ENCODE peak calls at places on chromosomes 11 and 22, in nine cellular contexts. One of them, this sample, is unnamed.

GRCh38 chr22:20296598-20296997 is 23.3 kb downstream of the DGCR6L start:
- DNase-seq in stimulated activated CD4-positive, alpha-beta T cell treated with anti-CD3 and anti-CD28 coated beads, Interleukin-2, amount 100 ng/mL, for 48 hours: no peak
- DNase-seq in NB4: no peak
- DNase-seq in CD8-positive, alpha-beta memory T cell: no peak
- DNase-seq in bronchial epithelial cell: no peak
- DNase-seq in iPS-NIHi11: no peak
- DNase-seq in dermis blood vessel endothelial cell: no peak
- DNase-seq in right cardiac atrium: no peak
- DNase-seq in HFF-Myc: no peak
- DNase-seq in this sample: no peak

GRCh38 chr11:122709042-122709760 is 53.7 kb downstream of the UBASH3B start:
- DNase-seq in right cardiac atrium: no peak
- DNase-seq in HFF-Myc: no peak
- DNase-seq in dermis blood vessel endothelial cell: no peak
- DNase-seq in stimulated activated CD4-positive, alpha-beta T cell treated with anti-CD3 and anti-CD28 coated beads, Interleukin-2, amount 100 ng/mL, for 48 hours: no peak
- DNase-seq in CD8-positive, alpha-beta memory T cell: no peak
- DNase-seq in NB4: no peak
- DNase-seq in iPS-NIHi11: no peak
- DNase-seq in bronchial epithelial cell: peak; percentile 60
- DNase-seq in this sample: no peak

GRCh38 chr11:63901660-63902059 is 15.3 kb downstream of the RCOR2 start:
- DNase-seq in HFF-Myc: no peak
- DNase-seq in bronchial epithelial cell: no peak
- DNase-seq in NB4: peak; percentile 47
- DNase-seq in stimulated activated CD4-positive, alpha-beta T cell treated with anti-CD3 and anti-CD28 coated beads, Interleukin-2, amount 100 ng/mL, for 48 hours: no peak
- DNase-seq in dermis blood vessel endothelial cell: peak; percentile 57
- DNase-seq in CD8-positive, alpha-beta memory T cell: no peak
- DNase-seq in right cardiac atrium: no peak
- DNase-seq in iPS-NIHi11: no peak
- DNase-seq in this sample: no peak

GRCh38 chr11:94728541-94728940 is 39.6 kb upstream of the AMOTL1 start:
- DNase-seq in bronchial epithelial cell: peak; percentile 53
- DNase-seq in CD8-positive, alpha-beta memory T cell: no peak
- DNase-seq in dermis blood vessel endothelial cell: no peak
- DNase-seq in right cardiac atrium: no peak
- DNase-seq in iPS-NIHi11: no peak
- DNase-seq in stimulated activated CD4-positive, alpha-beta T cell treated with anti-CD3 and anti-CD28 coated beads, Interleukin-2, amount 100 ng/mL, for 48 hours: no peak
- DNase-seq in HFF-Myc: no peak
- DNase-seq in NB4: no peak
- DNase-seq in this sample: no peak

GRCh38 chr11:11084337-11084736 is 226.5 kb upstream of the ZBED5 start:
- DNase-seq in HFF-Myc: no peak
- DNase-seq in bronchial epithelial cell: no peak
- DNase-seq in right cardiac atrium: no peak
- DNase-seq in NB4: no peak
- DNase-seq in iPS-NIHi11: no peak
- DNase-seq in CD8-positive, alpha-beta memory T cell: no peak
- DNase-seq in stimulated activated CD4-positive, alpha-beta T cell treated with anti-CD3 and anti-CD28 coated beads, Interleukin-2, amount 100 ng/mL, for 48 hours: no peak
- DNase-seq in dermis blood vessel endothelial cell: no peak
- DNase-seq in this sample: no peak

GRCh38 chr11:40292636-40293585 is 1166.5 kb downstream of the LRRC4C start:
- DNase-seq in dermis blood vessel endothelial cell: no peak
- DNase-seq in NB4: no peak
- DNase-seq in HFF-Myc: no peak
- DNase-seq in bronchial epithelial cell: no peak
- DNase-seq in stimulated activated CD4-positive, alpha-beta T cell treated with anti-CD3 and anti-CD28 coated beads, Interleukin-2, amount 100 ng/mL, for 48 hours: no peak
- DNase-seq in CD8-positive, alpha-beta memory T cell: no peak
- DNase-seq in iPS-NIHi11: peak; percentile 46
- DNase-seq in right cardiac atrium: peak; percentile 64
- DNase-seq in this sample: no peak

GRCh38 chr22:40345801-40346177 is 511 bp upstream of the ADSL start:
- DNase-seq in HFF-Myc: no peak
- DNase-seq in iPS-NIHi11: peak; percentile 48
- DNase-seq in CD8-positive, alpha-beta memory T cell: peak; percentile 72
- DNase-seq in stimulated activated CD4-positive, alpha-beta T cell treated with anti-CD3 and anti-CD28 coated beads, Interleukin-2, amount 100 ng/mL, for 48 hours: peak; percentile 49
- DNase-seq in right cardiac atrium: peak; percentile 70
- DNase-seq in dermis blood vessel endothelial cell: peak; percentile 52
- DNase-seq in NB4: peak; percentile 78
- DNase-seq in bronchial epithelial cell: peak; percentile 38
- DNase-seq in this sample: peak; percentile 49

GRCh38 chr11:57644748-57645715 is 4.7 kb downstream of the YPEL4 start:
- DNase-seq in bronchial epithelial cell: peak; percentile 56
- DNase-seq in CD8-positive, alpha-beta memory T cell: peak; percentile 89
- DNase-seq in stimulated activated CD4-positive, alpha-beta T cell treated with anti-CD3 and anti-CD28 coated beads, Interleukin-2, amount 100 ng/mL, for 48 hours: peak; percentile 91
- DNase-seq in right cardiac atrium: peak; percentile 90
- DNase-seq in dermis blood vessel endothelial cell: peak; percentile 85
- DNase-seq in HFF-Myc: no peak
- DNase-seq in iPS-NIHi11: peak; percentile 52
- DNase-seq in NB4: peak; percentile 85
- DNase-seq in this sample: peak; percentile 83

GRCh38 chr22:39530692-39531331 is 1.7 kb downstream of the RPS19BP1 start:
- DNase-seq in stimulated activated CD4-positive, alpha-beta T cell treated with anti-CD3 and anti-CD28 coated beads, Interleukin-2, amount 100 ng/mL, for 48 hours: no peak
- DNase-seq in iPS-NIHi11: peak; percentile 35
- DNase-seq in HFF-Myc: no peak
- DNase-seq in bronchial epithelial cell: peak; percentile 47
- DNase-seq in NB4: peak; percentile 76
- DNase-seq in dermis blood vessel endothelial cell: peak; percentile 56
- DNase-seq in CD8-positive, alpha-beta memory T cell: no peak
- DNase-seq in right cardiac atrium: no peak
- DNase-seq in this sample: no peak

GRCh38 chr11:72594493-72595291 is 79.5 kb downstream of the PDE2A start:
- DNase-seq in NB4: no peak
- DNase-seq in HFF-Myc: no peak
- DNase-seq in stimulated activated CD4-positive, alpha-beta T cell treated with anti-CD3 and anti-CD28 coated beads, Interleukin-2, amount 100 ng/mL, for 48 hours: no peak
- DNase-seq in right cardiac atrium: peak; percentile 12
- DNase-seq in iPS-NIHi11: no peak
- DNase-seq in bronchial epithelial cell: no peak
- DNase-seq in dermis blood vessel endothelial cell: no peak
- DNase-seq in CD8-positive, alpha-beta memory T cell: no peak
- DNase-seq in this sample: no peak

GRCh38 chr22:18104566-18104965 is 6.0 kb upstream of the TUBA8 start:
- DNase-seq in dermis blood vessel endothelial cell: peak; percentile 36
- DNase-seq in HFF-Myc: no peak
- DNase-seq in bronchial epithelial cell: no peak
- DNase-seq in CD8-positive, alpha-beta memory T cell: no peak
- DNase-seq in stimulated activated CD4-positive, alpha-beta T cell treated with anti-CD3 and anti-CD28 coated beads, Interleukin-2, amount 100 ng/mL, for 48 hours: no peak
- DNase-seq in iPS-NIHi11: no peak
- DNase-seq in NB4: peak; percentile 69
- DNase-seq in right cardiac atrium: no peak
- DNase-seq in this sample: no peak

GRCh38 chr11:126978155-126978554 is 22.4 kb downstream of the KIRREL3 start:
- DNase-seq in stimulated activated CD4-positive, alpha-beta T cell treated with anti-CD3 and anti-CD28 coated beads, Interleukin-2, amount 100 ng/mL, for 48 hours: no peak
- DNase-seq in bronchial epithelial cell: no peak
- DNase-seq in iPS-NIHi11: peak; percentile 51
- DNase-seq in right cardiac atrium: no peak
- DNase-seq in HFF-Myc: no peak
- DNase-seq in CD8-positive, alpha-beta memory T cell: no peak
- DNase-seq in NB4: no peak
- DNase-seq in dermis blood vessel endothelial cell: no peak
- DNase-seq in this sample: no peak

This sample was measured in left ventricle myocardium superior.